ENCODE peak calls at places on chromosomes 4 and X, in ten cellular contexts. One of them, this sample, is unnamed.

GRCh38 chr4:187499961-187500360 is 495.6 kb upstream of the ZFP42 start:
- DNase-seq in endothelial cell of umbilical vein: no peak
- DNase-seq in HT1080: no peak
- DNase-seq in effector memory CD8-positive, alpha-beta T cell: no peak
- DNase-seq in GM23248: no peak
- DNase-seq in activated CD4-positive, alpha-beta T cell treated with anti-CD3 and anti-CD28 coated beads, Interleukin-2, amount 50 U/mL, for 1 hour: no peak
- DNase-seq in Karpas-422: no peak
- DNase-seq in HT-29: no peak
- DNase-seq in cortex of kidney: no peak
- DNase-seq in mesendoderm: no peak
- DNase-seq in this sample: no peak

GRCh38 chr4:39898015-39898414 is 79.7 kb downstream of the PDS5A start:
- DNase-seq in endothelial cell of umbilical vein: no peak
- DNase-seq in HT1080: no peak
- DNase-seq in effector memory CD8-positive, alpha-beta T cell: no peak
- DNase-seq in GM23248: no peak
- DNase-seq in activated CD4-positive, alpha-beta T cell treated with anti-CD3 and anti-CD28 coated beads, Interleukin-2, amount 50 U/mL, for 1 hour: no peak
- DNase-seq in Karpas-422: no peak
- DNase-seq in HT-29: no peak
- DNase-seq in cortex of kidney: no peak
- DNase-seq in mesendoderm: no peak
- DNase-seq in this sample: no peak

GRCh38 chrX:69262036-69262905 is 97.0 kb upstream of the PJA1 start:
- DNase-seq in endothelial cell of umbilical vein: no peak
- DNase-seq in HT1080: no peak
- DNase-seq in effector memory CD8-positive, alpha-beta T cell: no peak
- DNase-seq in GM23248: peak
- DNase-seq in activated CD4-positive, alpha-beta T cell treated with anti-CD3 and anti-CD28 coated beads, Interleukin-2, amount 50 U/mL, for 1 hour: no peak
- DNase-seq in Karpas-422: no peak
- DNase-seq in HT-29: no peak
- DNase-seq in cortex of kidney: no peak
- DNase-seq in mesendoderm: no peak
- DNase-seq in this sample: no peak

GRCh38 chr4:148068065-148068911 is 336.4 kb downstream of the ARHGAP10 start:
- DNase-seq in endothelial cell of umbilical vein: no peak
- DNase-seq in HT1080: no peak
- DNase-seq in effector memory CD8-positive, alpha-beta T cell: no peak
- DNase-seq in GM23248: no peak
- DNase-seq in activated CD4-positive, alpha-beta T cell treated with anti-CD3 and anti-CD28 coated beads, Interleukin-2, amount 50 U/mL, for 1 hour: no peak
- DNase-seq in Karpas-422: no peak
- DNase-seq in HT-29: no peak
- DNase-seq in cortex of kidney: no peak
- DNase-seq in mesendoderm: no peak
- DNase-seq in this sample: no peak

GRCh38 chr4:47690611-47691010 is 147.3 kb downstream of the CORIN start:
- DNase-seq in endothelial cell of umbilical vein: no peak
- DNase-seq in HT1080: no peak
- DNase-seq in effector memory CD8-positive, alpha-beta T cell: no peak
- DNase-seq in GM23248: no peak
- DNase-seq in activated CD4-positive, alpha-beta T cell treated with anti-CD3 and anti-CD28 coated beads, Interleukin-2, amount 50 U/mL, for 1 hour: no peak
- DNase-seq in Karpas-422: no peak
- DNase-seq in HT-29: no peak
- DNase-seq in cortex of kidney: no peak
- DNase-seq in mesendoderm: no peak
- DNase-seq in this sample: no peak

GRCh38 chr4:76060506-76060905 is 14.0 kb upstream of the ART3 start:
- DNase-seq in endothelial cell of umbilical vein: no peak
- DNase-seq in HT1080: no peak
- DNase-seq in effector memory CD8-positive, alpha-beta T cell: no peak
- DNase-seq in GM23248: no peak
- DNase-seq in activated CD4-positive, alpha-beta T cell treated with anti-CD3 and anti-CD28 coated beads, Interleukin-2, amount 50 U/mL, for 1 hour: no peak
- DNase-seq in Karpas-422: no peak
- DNase-seq in HT-29: peak
- DNase-seq in cortex of kidney: no peak
- DNase-seq in mesendoderm: no peak
- DNase-seq in this sample: no peak

GRCh38 chr4:107751670-107752069 is 31.6 kb upstream of the PAPSS1 start:
- DNase-seq in endothelial cell of umbilical vein: no peak
- DNase-seq in HT1080: no peak
- DNase-seq in effector memory CD8-positive, alpha-beta T cell: no peak
- DNase-seq in GM23248: no peak
- DNase-seq in activated CD4-positive, alpha-beta T cell treated with anti-CD3 and anti-CD28 coated beads, Interleukin-2, amount 50 U/mL, for 1 hour: no peak
- DNase-seq in Karpas-422: no peak
- DNase-seq in HT-29: no peak
- DNase-seq in cortex of kidney: no peak
- DNase-seq in mesendoderm: no peak
- DNase-seq in this sample: no peak

GRCh38 chr4:105520819-105521790 is 31.3 kb upstream of the ARHGEF38 start:
- DNase-seq in endothelial cell of umbilical vein: peak
- DNase-seq in HT1080: peak
- DNase-seq in effector memory CD8-positive, alpha-beta T cell: no peak
- DNase-seq in GM23248: peak
- DNase-seq in activated CD4-positive, alpha-beta T cell treated with anti-CD3 and anti-CD28 coated beads, Interleukin-2, amount 50 U/mL, for 1 hour: no peak
- DNase-seq in Karpas-422: peak
- DNase-seq in HT-29: peak
- DNase-seq in cortex of kidney: no peak
- DNase-seq in mesendoderm: peak
- DNase-seq in this sample: no peak

GRCh38 chr4:22794731-22795130 is 102.0 kb downstream of the GBA3 start:
- DNase-seq in endothelial cell of umbilical vein: no peak
- DNase-seq in HT1080: no peak
- DNase-seq in effector memory CD8-positive, alpha-beta T cell: no peak
- DNase-seq in GM23248: no peak
- DNase-seq in activated CD4-positive, alpha-beta T cell treated with anti-CD3 and anti-CD28 coated beads, Interleukin-2, amount 50 U/mL, for 1 hour: no peak
- DNase-seq in Karpas-422: no peak
- DNase-seq in HT-29: no peak
- DNase-seq in cortex of kidney: no peak
- DNase-seq in mesendoderm: no peak
- DNase-seq in this sample: no peak

GRCh38 chr4:20761382-20761781 is 61.1 kb downstream of the PACRGL start:
- DNase-seq in endothelial cell of umbilical vein: no peak
- DNase-seq in HT1080: no peak
- DNase-seq in effector memory CD8-positive, alpha-beta T cell: no peak
- DNase-seq in GM23248: no peak
- DNase-seq in activated CD4-positive, alpha-beta T cell treated with anti-CD3 and anti-CD28 coated beads, Interleukin-2, amount 50 U/mL, for 1 hour: no peak
- DNase-seq in Karpas-422: no peak
- DNase-seq in HT-29: no peak
- DNase-seq in cortex of kidney: no peak
- DNase-seq in mesendoderm: no peak
- DNase-seq in this sample: no peak

GRCh38 chr4:11416071-11416766 is 12.5 kb downstream of the HS3ST1 start:
- DNase-seq in endothelial cell of umbilical vein: no peak
- DNase-seq in HT1080: no peak
- DNase-seq in effector memory CD8-positive, alpha-beta T cell: no peak
- DNase-seq in GM23248: no peak
- DNase-seq in activated CD4-positive, alpha-beta T cell treated with anti-CD3 and anti-CD28 coated beads, Interleukin-2, amount 50 U/mL, for 1 hour: no peak
- DNase-seq in Karpas-422: no peak
- DNase-seq in HT-29: no peak
- DNase-seq in cortex of kidney: no peak
- DNase-seq in mesendoderm: no peak
- DNase-seq in this sample: no peak

GRCh38 chr4:146582864-146583263 is 55.8 kb upstream of the POU4F2 start:
- DNase-seq in endothelial cell of umbilical vein: no peak
- DNase-seq in HT1080: peak
- DNase-seq in effector memory CD8-positive, alpha-beta T cell: no peak
- DNase-seq in GM23248: no peak
- DNase-seq in activated CD4-positive, alpha-beta T cell treated with anti-CD3 and anti-CD28 coated beads, Interleukin-2, amount 50 U/mL, for 1 hour: no peak
- DNase-seq in Karpas-422: peak
- DNase-seq in HT-29: peak
- DNase-seq in cortex of kidney: no peak
- DNase-seq in mesendoderm: peak
- DNase-seq in this sample: no peak

GRCh38 chr4:109562457-109563237 is 2.6 kb downstream of the MCUB start:
- DNase-seq in endothelial cell of umbilical vein: no peak
- DNase-seq in HT1080: no peak
- DNase-seq in effector memory CD8-positive, alpha-beta T cell: no peak
- DNase-seq in GM23248: no peak
- DNase-seq in activated CD4-positive, alpha-beta T cell treated with anti-CD3 and anti-CD28 coated beads, Interleukin-2, amount 50 U/mL, for 1 hour: no peak
- DNase-seq in Karpas-422: peak
- DNase-seq in HT-29: no peak
- DNase-seq in cortex of kidney: no peak
- DNase-seq in mesendoderm: no peak
- DNase-seq in this sample: no peak